ENCODE peak calls at places on chromosomes 16 and 17, in five cellular contexts. P, D, T, G and S are unnamed samples.
A peak's percentile ranks its signal among the peaks of the same experiment; 100 is the strongest.

GRCh38 chr16:57563487-57563750 is 21.0 kb downstream of the ADGRG5 start:
- DNase-seq in P (no peak), D (no peak), T (no peak), G (no peak), S (no peak)

GRCh38 chr16:72467157-72467759 is 295.3 kb upstream of the PMFBP1 start:
- DNase-seq in P (no peak), D (no peak), T (no peak), G (no peak), S (no peak)

GRCh38 chr17:80724723-80725388 is 180.2 kb downstream of the RPTOR start:
- DNase-seq in P (no peak), D (no peak), T (no peak), G (no peak), S (peak; percentile 74)

GRCh38 chr17:57783338-57783742 is 38.2 kb upstream of the CCDC182 start:
- DNase-seq in P (peak; percentile 67), D (peak; percentile 58), T (peak; percentile 83), G (peak; percentile 61), S (no peak)

GRCh38 chr16:88753191-88753590 is 31.8 kb downstream of the PIEZO1 start:
- DNase-seq in P (no peak), D (no peak), T (no peak), G (no peak), S (no peak)

GRCh38 chr16:21565816-21566669 is 33.3 kb upstream of the METTL9 start:
- DNase-seq in P (no peak), D (no peak), T (no peak), G (no peak), S (no peak)

GRCh38 chr16:21159281-21159951 is 942 bp downstream of the LDAF1 start:
- DNase-seq in P (peak; percentile 28), D (no peak), T (no peak), G (no peak), S (no peak)

GRCh38 chr17:51398647-51399046 is 138.3 kb downstream of the UTP18 start:
- DNase-seq in P (no peak), D (no peak), T (no peak), G (no peak), S (no peak)

GRCh38 chr17:67150826-67151225 is 94.2 kb downstream of the HELZ start:
- DNase-seq in P (peak; percentile 26), D (no peak), T (no peak), G (no peak), S (no peak)

GRCh38 chr16:11134722-11135121 is 121.3 kb downstream of the SOCS1 start:
- DNase-seq in P (no peak), D (no peak), T (no peak), G (no peak), S (no peak)

GRCh38 chr17:36095992-36096391 is 6.0 kb upstream of the CCL3 start:
- DNase-seq in P (no peak), D (no peak), T (peak; percentile 13), G (no peak), S (no peak)